ENCODE peak calls at places on chromosome 7, in five cellular contexts. P, V, O, R and C are unnamed samples. For H3K9me3, the result is how much of the 10 kb centered on the place peaks cover.

GRCh38 chr7:112726076-112726475 is 64.1 kb downstream of the TMEM168 start:
- DNase-seq in O (no peak), V (no peak), R (no peak), P (no peak), C (no peak)

GRCh38 chr7:40382145-40382544 is 247.3 kb downstream of the SUGCT start:
- DNase-seq in R (no peak), V (no peak), P (no peak), O (no peak), C (no peak)

GRCh38 chr7:86942995-86943394 is 116.5 kb downstream of the ELAPOR2 start:
- DNase-seq in P (no peak), R (no peak), V (no peak), O (no peak), C (no peak)

GRCh38 chr7:92461027-92462003 is 14.0 kb downstream of the GATAD1 start:
- DNase-seq in R (no peak), P (peak), O (peak), V (no peak), C (no peak)

GRCh38 chr7:94679341-94679740 is 23.4 kb upstream of the SGCE start:
- DNase-seq in R (no peak), V (no peak), O (no peak), P (no peak), C (no peak)

GRCh38 chr7:99008181-99008631 is 129.9 kb downstream of the TRRAP start:
- DNase-seq in P (no peak), V (no peak), O (no peak), R (no peak), C (no peak)

GRCh38 chr7:116711790-116712189 is 39.8 kb downstream of the MET start:
- DNase-seq in R (no peak), P (no peak), V (no peak), O (no peak), C (no peak)

GRCh38 chr7:21844742-21845141 is 101.0 kb downstream of the CDCA7L start:
- DNase-seq in R (no peak), V (no peak), P (no peak), O (no peak), C (no peak)

GRCh38 chr7:23369100-23369499 is 70.0 kb downstream of the MALSU1 start:
- DNase-seq in P (no peak), V (no peak), O (no peak), R (no peak), C (no peak)
- H3K4me3 ChIP-seq in P (no peak), V (no peak), O (no peak), R (peak), C (no peak)

GRCh38 chr7:158591944-158592343 is 4.3 kb upstream of the PTPRN2 start:
- DNase-seq in V (peak), O (no peak), R (no peak), P (no peak), C (no peak)
- H3K9me3 ChIP-seq in V (under half), O (under half), R (under half), P (under half), C (under half)

DNA sequence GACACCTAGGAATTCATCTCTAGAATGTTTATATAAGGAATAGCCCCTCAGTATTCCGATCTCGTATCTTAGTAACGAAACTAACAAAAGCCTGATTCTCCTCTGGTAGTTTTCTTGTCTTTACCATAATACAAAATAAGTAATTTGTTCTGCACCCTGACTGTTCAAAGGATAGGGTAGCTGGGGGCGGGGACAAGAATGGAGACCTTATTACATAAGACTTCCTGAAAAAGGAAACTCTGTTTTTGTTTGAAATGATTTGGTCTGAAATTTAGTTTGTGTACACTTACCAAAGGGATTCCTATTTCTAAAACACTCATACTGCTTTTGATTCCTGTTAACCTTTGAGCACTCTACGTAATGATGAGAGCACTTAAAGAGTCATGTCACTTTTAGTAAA is 17.2 kb downstream of the IKZF1 start:
- DNase-seq in P (no peak), R (no peak), O (no peak), V (no peak), C (no peak)
- H3K4me3 ChIP-seq in P (no peak), R (no peak), O (no peak), V (no peak), C (no peak)

DNA sequence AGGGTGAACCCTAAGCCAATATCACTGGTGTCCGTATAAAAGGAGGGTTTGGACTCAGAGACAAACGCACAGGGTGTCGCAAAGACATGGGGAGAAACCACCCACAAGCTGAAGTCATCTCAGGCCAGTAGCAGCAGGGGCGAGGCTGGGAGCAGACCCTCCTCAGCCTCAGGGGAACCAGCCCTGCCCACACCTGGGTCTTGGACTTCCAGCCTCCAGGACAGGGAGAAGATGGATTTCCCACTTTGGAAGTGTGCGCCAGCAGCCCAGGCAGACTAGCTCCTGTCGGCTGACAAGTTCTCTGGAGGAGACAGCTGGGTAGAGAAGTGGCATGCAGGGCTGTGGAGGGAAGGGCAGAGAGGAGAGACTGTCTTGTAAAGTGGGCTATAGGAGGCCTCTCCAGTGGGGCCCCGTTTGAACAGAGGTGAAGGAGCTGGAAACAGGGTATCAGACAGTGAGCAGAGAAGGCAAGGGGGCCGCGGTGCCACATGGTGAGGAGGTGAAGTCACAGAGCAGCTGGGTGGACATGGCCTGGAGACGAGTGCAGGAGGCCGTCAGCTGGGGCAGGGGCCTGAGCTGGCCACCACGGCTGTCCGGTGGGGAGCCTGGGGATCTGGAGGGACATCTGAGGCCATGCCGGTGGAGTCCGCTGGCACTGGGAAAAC is 475.6 kb downstream of the PTPRN2 start:
- DNase-seq in R (no peak), P (no peak), O (no peak), V (no peak), C (no peak)
- H3K9me3 ChIP-seq in R (under half), P (under half), O (under half), V (under half), C (under half)

GRCh38 chr7:130954918-130955559 is 221.0 kb upstream of the KLF14 start:
- DNase-seq in O (no peak), P (no peak), V (no peak), R (no peak), C (no peak)

GRCh38 chr7:130956417-130957139 is 222.6 kb upstream of the KLF14 start:
- DNase-seq in V (no peak), R (no peak), P (no peak), O (no peak), C (no peak)

GRCh38 chr7:130957722-130958360 is 223.8 kb upstream of the KLF14 start:
- DNase-seq in V (no peak), R (no peak), O (no peak), P (no peak), C (no peak)

GRCh38 chr7:130957140-130957513 is 223.1 kb upstream of the KLF14 start:
- DNase-seq in P (no peak), V (no peak), O (no peak), R (no peak), C (no peak)

DNA sequence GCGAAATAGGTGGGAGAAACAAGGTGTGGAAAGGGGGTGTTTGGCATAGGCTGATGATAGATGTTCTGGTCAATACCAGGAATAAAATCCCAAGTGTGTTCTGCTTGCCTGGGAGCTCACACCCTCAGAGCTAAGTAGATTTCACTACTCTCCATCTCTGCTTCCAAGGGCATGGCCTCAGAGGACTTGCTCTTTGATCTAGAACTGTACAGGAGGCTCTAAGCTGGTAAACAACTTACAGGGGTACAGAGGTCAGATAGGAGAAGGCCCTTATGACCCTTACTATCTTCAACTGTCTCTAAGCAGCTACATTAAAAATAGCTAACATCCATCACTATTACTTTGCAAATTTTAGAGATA is 221.5 kb upstream of the KLF14 start:
- DNase-seq in V (no peak), R (no peak), O (no peak), P (no peak), C (no peak)
- H3K4me3 ChIP-seq in V (no peak), R (no peak), O (no peak), P (no peak), C (no peak)

DNA sequence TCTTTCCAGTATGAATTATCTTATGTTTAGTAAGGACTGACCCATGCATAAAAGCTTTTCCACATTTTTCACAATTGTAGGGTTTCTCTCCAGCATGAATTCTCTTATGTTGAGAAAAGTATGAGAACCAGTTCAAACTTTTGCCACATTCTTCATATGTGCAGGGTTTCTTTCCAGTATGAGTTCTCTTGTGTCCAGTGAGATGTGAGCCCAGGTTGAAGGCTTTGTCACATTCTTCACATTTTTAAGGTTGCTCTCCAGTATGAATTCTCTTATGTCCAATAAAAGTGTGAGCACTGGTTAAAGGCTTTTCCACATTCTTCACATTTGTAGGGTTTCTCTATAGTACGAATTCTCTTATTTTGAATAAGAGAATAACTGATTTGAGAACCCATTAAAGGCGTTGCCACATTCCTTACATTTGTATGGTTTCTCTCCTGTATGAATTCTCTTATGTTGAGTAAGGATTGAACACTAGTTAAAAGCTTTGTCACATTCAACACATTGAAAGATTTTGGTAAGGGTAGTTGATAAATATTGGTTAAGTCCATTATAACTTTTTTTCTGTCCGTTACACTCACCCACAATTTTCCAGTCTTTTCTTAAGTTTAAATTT is 911.0 kb upstream of the ZNF722 start:
- DNase-seq in O (no peak), P (no peak), R (no peak), V (no peak), C (no peak)
- H3K9me3 ChIP-seq in O (under half), P (under half), R (under half), V (under half), C (under half)